ENCODE peak calls at places on chromosomes 16 and 17, in seven cellular contexts. T, V, G, D, K, L and Q are unnamed samples.

GRCh38 chr17:81415681-81416080 is 20.4 kb downstream of the BAHCC1 start:
- DNase-seq in T (no peak), K (no peak), V (no peak), D (no peak), G (no peak), L (no peak), Q (no peak)

GRCh38 chr17:9875441-9875840 is 29.6 kb downstream of the RCVRN start:
- DNase-seq in L (peak; percentile 8), G (peak; percentile 90), T (no peak), V (no peak), K (peak; percentile 83), D (no peak), Q (no peak)

GRCh38 chr16:30010817-30011504 is at the start of gene DOC2A:
- DNase-seq in T (no peak), D (no peak), V (no peak), G (no peak), L (peak; percentile 43), K (no peak), Q (no peak)

GRCh38 chr16:26606381-26607150 is 460.2 kb upstream of the C16orf82 start:
- DNase-seq in K (no peak), L (no peak), V (no peak), G (no peak), T (no peak), D (no peak), Q (no peak)

GRCh38 chr17:19753049-19753444 is 4.9 kb upstream of the ALDH3A1 start:
- DNase-seq in L (peak; percentile 93), D (peak; percentile 90), V (peak; percentile 92), K (peak; percentile 73), T (peak; percentile 19), G (peak; percentile 87), Q (peak; percentile 69)

GRCh38 chr17:39239640-39240314 is 14.0 kb upstream of the STAC2 start:
- DNase-seq in V (peak; percentile 17), K (no peak), T (peak; percentile 57), G (no peak), D (peak; percentile 59), L (peak; percentile 30), Q (no peak)

GRCh38 chr17:32684087-32684828 is 192.7 kb downstream of the MYO1D start:
- DNase-seq in T (no peak), V (no peak), G (no peak), L (no peak), K (no peak), D (no peak), Q (no peak)

GRCh38 chr17:70076189-70076588 is 1.2 kb downstream of the KCNJ16 start:
- DNase-seq in T (no peak), K (peak; percentile 37), L (peak; percentile 75), D (no peak), G (peak; percentile 64), V (no peak), Q (no peak)

GRCh38 chr16:29009050-29009837 is 24.4 kb downstream of the LAT start:
- DNase-seq in G (no peak), L (no peak), T (no peak), V (no peak), K (no peak), D (no peak), Q (no peak)

GRCh38 chr17:35953720-35954119 is 10.2 kb upstream of the LYZL6 start:
- DNase-seq in D (no peak), K (no peak), G (no peak), T (no peak), L (no peak), V (no peak), Q (no peak)

GRCh38 chr16:90022209-90023077 is 3.2 kb upstream of the DBNDD1 start:
- DNase-seq in T (peak; percentile 85), D (peak; percentile 95), G (peak; percentile 82), L (peak; percentile 91), V (peak; percentile 25), K (peak; percentile 91), Q (peak; percentile 46)

GRCh38 chr17:6567528-6568185 is 11.3 kb upstream of the PITPNM3 start:
- DNase-seq in G (no peak), L (peak; percentile 55), D (no peak), K (peak; percentile 30), T (no peak), V (no peak), Q (no peak)

GRCh38 chr16:13866073-13866472 is 53.9 kb upstream of the ERCC4 start:
- DNase-seq in G (peak; percentile 64), D (peak; percentile 70), L (peak; percentile 78), K (peak; percentile 93), V (no peak), T (no peak), Q (peak; percentile 34)

GRCh38 chr16:80012586-80012985 is 412.0 kb upstream of the MAF start:
- DNase-seq in L (no peak), G (no peak), D (no peak), T (no peak), K (no peak), V (no peak), Q (no peak)

GRCh38 chr16:64132686-64133085 is 989.2 kb downstream of the CDH11 start:
- DNase-seq in D (no peak), T (no peak), K (peak; percentile 0), L (no peak), V (no peak), G (no peak), Q (no peak)

GRCh38 chr16:67936124-67936875 is at the start of gene PSMB10:
- DNase-seq in L (peak; percentile 65), V (no peak), T (no peak), K (peak; percentile 66), D (peak; percentile 56), G (peak; percentile 64), Q (peak; percentile 63)

GRCh38 chr16:11359370-11359769 is 14.1 kb downstream of the RMI2 start:
- DNase-seq in K (no peak), G (peak; percentile 85), D (no peak), L (peak; percentile 67), V (peak; percentile 66), T (no peak), Q (no peak)

GRCh38 chr17:50141750-50142119 is 8.7 kb downstream of the PPP1R9B start:
- DNase-seq in K (no peak), V (no peak), T (no peak), G (no peak), D (no peak), L (no peak), Q (no peak)

GRCh38 chr16:14011006-14011405 is 60.1 kb upstream of the MRTFB start:
- DNase-seq in D (no peak), K (no peak), L (no peak), V (no peak), G (no peak), T (no peak), Q (no peak)

GRCh38 chr16:81866820-81867440 is 87.8 kb downstream of the PLCG2 start:
- DNase-seq in D (peak; percentile 87), T (peak; percentile 53), G (no peak), L (no peak), V (no peak), K (no peak), Q (no peak)

GRCh38 chr16:9102379-9102778 is 10.9 kb downstream of the HAPSTR1 start:
- DNase-seq in L (peak; percentile 88), V (no peak), T (no peak), D (no peak), G (peak; percentile 94), K (peak; percentile 75), Q (peak; percentile 82)

GRCh38 chr16:53626816-53627215 is 76.8 kb downstream of the RPGRIP1L start:
- DNase-seq in D (peak; percentile 87), V (no peak), L (peak; percentile 10), G (no peak), T (no peak), K (no peak), Q (no peak)

GRCh38 chr17:15157051-15157450 is 108.1 kb downstream of the PMP22 start:
- DNase-seq in G (peak; percentile 16), V (no peak), K (peak; percentile 11), L (peak; percentile 50), T (no peak), D (no peak), Q (peak; percentile 23)

GRCh38 chr16:1773703-1774455 is 945 bp upstream of the MRPS34 start:
- DNase-seq in V (no peak), G (peak; percentile 51), T (peak; percentile 29), K (peak; percentile 49), D (peak; percentile 22), L (peak; percentile 51), Q (no peak)